ENCODE peak calls at places on chromosomes 1 and 21, in four cellular contexts. H, J, M and I are unnamed samples. For H3K9me2 and H3K36me3, the result is how much of the 10 kb centered on the place peaks cover.

GRCh38 chr1:39132505-39133339 is 71.8 kb upstream of the MACF1 start:
- DNase-seq in H (no peak), J (no peak), M (no peak), I (peak)

GRCh38 chr1:85850238-85850637 is 142.0 kb upstream of the ZNHIT6 start:
- DNase-seq in H (peak), J (no peak), M (no peak), I (peak)

GRCh38 chr21:45892156-45892919 is 89.2 kb upstream of the COL6A1 start:
- DNase-seq in H (no peak), J (peak), M (no peak), I (no peak)

GRCh38 chr1:214862421-214862820 is 220.1 kb upstream of the KCNK2 start:
- DNase-seq in H (peak), J (no peak), M (no peak), I (peak)

GRCh38 chr1:29719253-29719652 is 482.9 kb downstream of the PTPRU start:
- DNase-seq in H (peak), J (no peak), M (no peak), I (peak)

GRCh38 chr21:39538453-39539042 is 74.2 kb upstream of the B3GALT5 start:
- DNase-seq in H (no peak), J (no peak), M (no peak), I (no peak)

GRCh38 chr1:180973360-180973759 is 49.3 kb downstream of the STX6 start:
- DNase-seq in H (no peak), J (no peak), M (no peak), I (no peak)

GRCh38 chr1:23251812-23252211 is 34.5 kb upstream of the HTR1D start:
- DNase-seq in H (peak), J (no peak), M (no peak), I (no peak)

GRCh38 chr1:118184737-118185082 is 318 bp downstream of the SPAG17 start:
- DNase-seq in H (no peak), J (no peak), M (no peak), I (no peak)

DNA sequence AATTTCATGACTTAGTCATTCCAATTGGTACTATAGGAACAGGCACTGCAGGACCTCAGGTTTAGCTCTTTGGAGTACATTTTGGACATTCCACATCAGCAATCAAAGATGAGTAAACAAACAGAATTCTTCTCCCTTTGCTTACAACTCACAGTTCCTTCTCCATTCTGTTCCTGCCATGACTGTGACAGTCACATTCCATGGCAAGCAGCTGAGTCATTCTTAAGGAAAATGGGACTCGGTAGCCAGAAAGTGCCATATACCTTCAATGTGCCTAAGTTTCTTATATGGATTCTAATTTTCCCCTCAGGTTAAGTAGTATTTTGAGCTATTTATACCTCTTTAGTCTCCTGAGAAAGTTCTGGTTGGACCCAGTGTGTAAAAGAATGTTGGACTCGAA is 25.6 kb downstream of the CRCT1 start:
- DNase-seq in H (no peak), J (no peak), M (no peak), I (no peak)
- H3K9me2 ChIP-seq in H (under half), J (under half), M (under half), I (under half)

DNA sequence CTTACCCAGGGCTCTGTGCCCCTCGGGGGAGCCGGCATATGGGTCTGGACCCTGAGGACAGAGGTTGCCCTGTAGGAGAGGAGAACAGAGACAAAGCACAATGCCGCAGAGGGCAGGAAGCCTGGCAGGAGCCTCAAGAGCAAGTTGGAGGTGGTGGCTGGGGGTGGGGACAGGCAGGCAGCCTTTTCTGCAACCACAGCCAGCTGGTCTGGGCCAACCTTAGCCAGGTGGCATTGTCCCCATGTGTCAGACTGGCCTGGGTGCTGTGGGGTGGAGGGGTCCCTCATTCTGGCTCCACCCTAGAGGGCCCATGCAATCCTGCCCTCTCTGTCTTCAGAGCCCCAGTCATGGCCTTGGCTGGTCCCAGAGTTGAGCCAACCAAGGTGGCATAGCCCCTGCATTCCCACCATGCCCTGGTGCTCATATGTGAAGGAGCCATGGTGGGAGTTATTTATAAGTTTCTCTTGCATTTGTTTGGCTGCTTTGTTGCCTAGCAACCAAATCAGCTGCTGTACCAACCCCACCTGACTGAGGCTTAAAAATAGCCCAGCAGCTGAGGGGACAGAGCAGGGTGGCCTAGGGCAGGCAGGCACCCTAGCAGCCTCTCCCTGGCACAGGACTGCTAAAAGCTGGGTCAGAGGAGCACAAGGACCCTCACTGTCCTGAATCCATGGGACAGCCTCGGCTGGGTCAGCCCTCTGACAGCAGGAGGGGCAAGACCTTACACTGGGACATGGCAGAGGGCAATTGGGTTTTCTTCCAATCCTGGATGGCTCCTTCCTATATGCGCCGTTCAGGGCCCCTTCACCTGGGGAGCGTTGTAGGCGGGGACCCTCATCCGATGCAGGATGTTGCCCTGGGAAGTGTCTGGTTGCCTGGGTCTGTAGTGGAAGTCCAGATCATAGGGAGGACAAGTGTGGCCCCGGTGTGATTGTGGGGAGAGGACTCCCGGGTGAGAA is 19.5 kb downstream of the MAP7D1 start:
- DNase-seq in H (peak), J (peak), M (peak), I (no peak)
- H3K36me3 ChIP-seq in H (half or more), J (half or more), M (under half), I (under half)

GRCh38 chr1:109397451-109398342 is at the start of gene SORT1:
- DNase-seq in H (peak), J (peak), M (no peak), I (peak)
- H2AFZ ChIP-seq in H (peak), J (peak), M (no peak), I (peak)

DNA sequence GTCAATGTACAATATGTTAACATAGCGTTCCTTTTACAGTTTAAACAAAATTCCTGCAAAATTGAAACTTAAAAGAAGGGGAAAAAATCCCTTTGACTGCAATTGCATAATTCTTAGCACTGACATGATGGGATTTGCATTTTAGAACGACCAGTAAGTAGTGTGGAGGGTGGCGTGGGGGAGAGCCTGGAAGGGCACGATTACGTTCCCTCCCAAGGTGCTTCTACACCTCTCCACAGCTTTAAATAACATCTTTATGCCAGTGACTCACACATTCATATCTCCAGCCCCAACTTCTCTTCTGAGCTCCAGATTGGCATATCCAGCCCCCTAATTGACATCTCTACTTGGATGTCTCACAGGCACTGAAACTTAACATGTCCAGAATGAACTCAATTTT is 64.3 kb downstream of the OLFML3 start:
- DNase-seq in H (no peak), J (no peak), M (no peak), I (no peak)
- H3K9me2 ChIP-seq in H (under half), J (under half), M (under half), I (under half)

GRCh38 chr1:26557078-26557477 is 27.5 kb downstream of the RPS6KA1 start:
- DNase-seq in H (no peak), J (no peak), M (no peak), I (no peak)
- H3K36me3 ChIP-seq in H (under half), J (half or more), M (under half), I (under half)